ENCODE peak calls at places on chromosomes 16 and 17, in six cellular contexts. Q, C, O, K, N and Y are unnamed samples.

GRCh38 chr16:89325861-89326471 is 108.5 kb downstream of the ZNF778 start:
- DNase-seq in O (no peak), Q (no peak), N (peak; percentile 31), C (peak; percentile 71), K (no peak), Y (peak; percentile 87)

GRCh38 chr17:19876524-19877161 is 8.9 kb upstream of the ULK2 start:
- DNase-seq in N (no peak), O (no peak), Q (peak; percentile 24), C (no peak), K (no peak), Y (no peak)

GRCh38 chr16:70789231-70789926 is 11.6 kb downstream of the VAC14 start:
- DNase-seq in C (no peak), K (no peak), Q (no peak), N (no peak), O (no peak), Y (peak; percentile 34)

GRCh38 chr17:82838386-82839063 is 1.3 kb downstream of the ZNF750 start:
- DNase-seq in O (no peak), C (peak; percentile 63), N (no peak), K (no peak), Q (no peak), Y (no peak)

GRCh38 chr17:70050931-70051330 is 24.1 kb upstream of the KCNJ16 start:
- DNase-seq in K (no peak), O (no peak), N (no peak), C (no peak), Q (no peak), Y (peak; percentile 79)

GRCh38 chr17:46916211-46916610 is 6.7 kb upstream of the GOSR2 start:
- DNase-seq in C (no peak), N (no peak), K (no peak), O (no peak), Q (no peak), Y (peak; percentile 32)

GRCh38 chr17:29124135-29124930 is 55.9 kb downstream of the MYO18A start:
- DNase-seq in N (peak; percentile 17), K (no peak), Q (no peak), C (peak; percentile 84), O (no peak), Y (peak; percentile 79)

GRCh38 chr16:19468300-19468699 is 50.6 kb downstream of the TMC5 start:
- DNase-seq in Q (no peak), O (no peak), C (no peak), N (no peak), K (no peak), Y (no peak)

GRCh38 chr16:23976091-23977001 is 140.6 kb downstream of the PRKCB start:
- DNase-seq in C (no peak), N (no peak), K (no peak), O (no peak), Q (no peak), Y (no peak)